ENCODE peak calls at places on chromosomes 2 and 18, in nine cellular contexts. T, S, M, D, Q, Z, L, H and R are unnamed samples.

GRCh38 chr18:49031511-49032188 is 80.9 kb upstream of the SMAD7 start:
- DNase-seq in D (no peak), T (no peak), S (no peak), Q (peak), Z (no peak), M (peak), L (no peak), H (no peak), R (no peak)

GRCh38 chr2:238569415-238570195 is 142.9 kb downstream of the ASB1 start:
- DNase-seq in D (peak), S (peak), M (no peak), T (no peak), Q (peak), Z (no peak), H (no peak), L (no peak), R (no peak)

GRCh38 chr18:65749881-65750280 is 931 bp upstream of the CDH7 start:
- DNase-seq in Q (no peak), D (no peak), T (no peak), Z (no peak), H (no peak), S (no peak), M (no peak), L (no peak), R (no peak)

GRCh38 chr2:133492719-133493366 is 75.4 kb downstream of the NCKAP5 start:
- DNase-seq in S (no peak), H (no peak), L (no peak), M (no peak), T (no peak), Z (no peak), D (no peak), Q (no peak), R (no peak)

GRCh38 chr2:40020997-40021396 is 241.9 kb upstream of the THUMPD2 start:
- DNase-seq in H (no peak), S (no peak), M (no peak), Z (no peak), Q (no peak), T (no peak), L (no peak), D (no peak), R (no peak)

GRCh38 chr2:187916799-187917198 is 362.6 kb upstream of the TFPI start:
- DNase-seq in H (no peak), L (no peak), Z (no peak), M (no peak), S (no peak), Q (no peak), T (no peak), D (no peak), R (no peak)

GRCh38 chr2:1480671-1481076 is 67.4 kb downstream of the TPO start:
- DNase-seq in L (no peak), T (no peak), S (peak), H (no peak), Z (no peak), M (no peak), D (no peak), Q (no peak), R (no peak)

GRCh38 chr2:111999809-112000208 is 55.3 kb upstream of the TMEM87B start:
- DNase-seq in S (no peak), D (no peak), Z (no peak), M (no peak), T (no peak), Q (no peak), H (no peak), L (no peak), R (no peak)

GRCh38 chr2:4354678-4355077 is 651.3 kb downstream of the DCDC2C start:
- DNase-seq in S (no peak), D (peak), H (peak), Z (no peak), T (no peak), L (no peak), Q (no peak), M (no peak), R (peak)

GRCh38 chr18:47602273-47602897 is 328.1 kb downstream of the SMAD2 start:
- DNase-seq in S (no peak), T (no peak), Q (no peak), L (no peak), Z (no peak), D (no peak), H (no peak), M (no peak), R (no peak)

GRCh38 chr2:223970343-223971128 is 13.3 kb downstream of the MRPL44 start:
- DNase-seq in D (peak), Q (peak), Z (peak), M (no peak), S (no peak), H (no peak), T (no peak), L (no peak), R (peak)

GRCh38 chr2:239061824-239062560 is 214.1 kb downstream of the TWIST2 start:
- DNase-seq in D (no peak), H (no peak), Q (no peak), L (no peak), Z (no peak), M (no peak), S (peak), T (no peak), R (no peak)

GRCh38 chr2:31318360-31319336 is 84.7 kb downstream of the EHD3 start:
- DNase-seq in Z (no peak), T (no peak), D (no peak), H (peak), S (peak), Q (no peak), L (peak), M (peak), R (no peak)

GRCh38 chr2:27067385-27067784 is 4.1 kb downstream of the OST4 start:
- DNase-seq in M (peak), H (no peak), T (no peak), S (no peak), Q (no peak), L (no peak), Z (no peak), D (no peak), R (no peak)

GRCh38 chr2:27211241-27211942 is 449 bp upstream of the ATRAID start:
- DNase-seq in S (peak), D (no peak), L (peak), Q (peak), H (peak), M (no peak), T (peak), Z (no peak), R (peak)

GRCh38 chr2:36633470-36634092 is 35.6 kb upstream of the FEZ2 start:
- DNase-seq in Z (no peak), Q (no peak), S (no peak), M (no peak), D (no peak), H (no peak), T (no peak), L (no peak), R (no peak)

GRCh38 chr2:168201211-168201610 is 46.2 kb downstream of the STK39 start:
- DNase-seq in H (no peak), S (no peak), L (no peak), M (no peak), T (no peak), D (no peak), Q (no peak), Z (no peak), R (no peak)

GRCh38 chr2:21656330-21657075 is 532.7 kb downstream of the TDRD15 start:
- DNase-seq in L (no peak), D (no peak), Z (no peak), H (no peak), Q (no peak), T (no peak), M (no peak), S (no peak), R (no peak)

GRCh38 chr18:8982416-8983183 is 119.9 kb upstream of the NDUFV2 start:
- DNase-seq in L (no peak), Z (peak), H (no peak), T (peak), S (no peak), D (peak), Q (peak), M (no peak), R (peak)

GRCh38 chr2:100416939-100417744 is at the start of gene CHST10:
- DNase-seq in T (peak), S (peak), Z (no peak), M (peak), Q (no peak), H (peak), L (peak), D (peak), R (peak)

GRCh38 chr2:64773461-64774118 is 119.9 kb upstream of the SERTAD2 start:
- DNase-seq in S (peak), M (no peak), L (no peak), Q (no peak), T (no peak), H (no peak), Z (no peak), D (no peak), R (no peak)

GRCh38 chr2:223488814-223489213 is 113.3 kb downstream of the SCG2 start:
- DNase-seq in L (no peak), Q (no peak), Z (no peak), H (no peak), M (no peak), T (no peak), D (no peak), S (no peak), R (peak)

GRCh38 chr2:85971369-85971768 is 82.6 kb upstream of the ST3GAL5 start:
- DNase-seq in H (no peak), Q (no peak), D (no peak), M (no peak), S (no peak), L (no peak), T (no peak), Z (no peak), R (no peak)

GRCh38 chr2:29954316-29954715 is 32.9 kb upstream of the ALK start:
- DNase-seq in D (no peak), T (no peak), S (no peak), M (no peak), H (no peak), Z (no peak), L (no peak), Q (no peak), R (no peak)

GRCh38 chr2:218387369-218388194 is 5.5 kb downstream of the SLC11A1 start:
- DNase-seq in Q (no peak), Z (no peak), S (peak), T (peak), D (peak), H (no peak), L (peak), M (peak), R (peak)

GRCh38 chr2:43223412-43224040 is 2.9 kb downstream of the ZFP36L2 start:
- DNase-seq in D (no peak), Z (no peak), M (no peak), T (no peak), Q (no peak), S (peak), L (no peak), H (peak), R (peak)

GRCh38 chr2:8893474-8893873 is 56.1 kb upstream of the KIDINS220 start:
- DNase-seq in L (no peak), S (no peak), H (no peak), Q (no peak), Z (no peak), D (no peak), M (no peak), T (no peak), R (no peak)

GRCh38 chr2:121128741-121129659 is 156.0 kb downstream of the TFCP2L1 start:
- DNase-seq in L (peak), M (no peak), S (no peak), T (peak), Q (peak), H (no peak), D (peak), Z (peak), R (peak)
- TF ChIP-seq POLR2A in L (no peak), M (no peak), S (no peak), T (no peak), Q (no peak), H (no peak), D (no peak), Z (no peak), R (no peak)

GRCh38 chr2:233854241-233854981 is at the start of gene HJURP:
- DNase-seq in H (peak), Z (peak), L (peak), S (peak), Q (peak), T (peak), M (peak), D (peak), R (peak)
- TF ChIP-seq POLR2A in H (peak), Z (peak), L (no peak), S (no peak), Q (no peak), T (peak), M (peak), D (no peak), R (peak)

GRCh38 chr2:47906261-47907096 is at the start of gene FBXO11:
- DNase-seq in D (peak), S (peak), M (peak), T (peak), L (peak), H (peak), Q (peak), Z (peak), R (peak)
- TF ChIP-seq POLR2A in D (peak), S (peak), M (peak), T (peak), L (peak), H (peak), Q (peak), Z (peak), R (peak)

GRCh38 chr18:57803119-57803969 is at the start of gene ATP8B1:
- DNase-seq in S (peak), Q (peak), Z (peak), D (peak), L (peak), M (peak), H (no peak), T (peak), R (peak)
- TF ChIP-seq POLR2A in S (no peak), Q (peak), Z (peak), D (no peak), L (no peak), M (peak), H (peak), T (peak), R (no peak)

GRCh38 chr2:190649035-190649797 is at the start of gene NAB1:
- DNase-seq in Z (no peak), M (peak), H (no peak), S (peak), D (peak), Q (peak), L (peak), T (peak), R (peak)
- TF ChIP-seq POLR2A in Z (no peak), M (no peak), H (no peak), S (no peak), D (no peak), Q (no peak), L (no peak), T (no peak), R (peak)

GRCh38 chr18:712401-713134 is at the start of gene ENOSF1:
- DNase-seq in S (peak), D (peak), H (peak), Q (peak), Z (peak), T (peak), L (peak), M (peak), R (peak)
- TF ChIP-seq POLR2A in S (no peak), D (no peak), H (peak), Q (peak), Z (peak), T (peak), L (no peak), M (no peak), R (no peak)

GRCh38 chr2:95206086-95206485 is 1.2 kb upstream of the ZNF892 start:
- DNase-seq in Q (no peak), L (no peak), T (no peak), S (no peak), D (no peak), H (no peak), M (no peak), Z (no peak), R (no peak)

GRCh38 chr2:95207111-95207961 is at the start of gene ZNF892:
- DNase-seq in L (peak), D (peak), H (peak), Q (peak), S (peak), M (peak), T (peak), Z (peak), R (peak)

GRCh38 chr2:95208101-95208500 is 780 bp downstream of the ZNF892 start:
- DNase-seq in L (no peak), M (no peak), Q (no peak), D (no peak), T (no peak), Z (no peak), S (no peak), H (no peak), R (no peak)

GRCh38 chr2:95204396-95204795 is 2.9 kb upstream of the ZNF892 start:
- DNase-seq in T (no peak), D (no peak), S (no peak), H (no peak), M (no peak), L (no peak), Z (no peak), Q (no peak), R (no peak)

GRCh38 chr2:95203911-95204310 is 3.4 kb upstream of the ZNF892 start:
- DNase-seq in T (no peak), D (no peak), H (no peak), M (no peak), Z (no peak), L (no peak), S (no peak), Q (no peak), R (no peak)
- TF ChIP-seq POLR2A in T (no peak), D (no peak), H (no peak), M (no peak), Z (no peak), L (no peak), S (no peak), Q (no peak), R (no peak)

GRCh38 chr2:152456262-152456661 is 121.3 kb downstream of the FMNL2 start:
- DNase-seq in M (no peak), D (no peak), T (no peak), Z (peak), H (no peak), L (no peak), S (no peak), Q (no peak), R (no peak)

GRCh38 chr2:152455738-152456137 is 120.8 kb downstream of the FMNL2 start:
- DNase-seq in D (no peak), Q (no peak), M (no peak), L (no peak), H (no peak), Z (no peak), S (no peak), T (no peak), R (no peak)

GRCh38 chr2:152460567-152460966 is 125.6 kb downstream of the FMNL2 start:
- DNase-seq in D (no peak), M (no peak), H (no peak), Z (no peak), S (no peak), Q (no peak), T (no peak), L (no peak), R (no peak)

GRCh38 chr2:152458441-152458940 is 123.5 kb downstream of the FMNL2 start:
- DNase-seq in H (no peak), Q (no peak), T (no peak), Z (no peak), L (no peak), M (no peak), D (no peak), S (no peak), R (no peak)

GRCh38 chr2:152459116-152459515 is 124.1 kb downstream of the FMNL2 start:
- DNase-seq in S (no peak), L (no peak), D (no peak), Z (no peak), H (no peak), M (no peak), Q (no peak), T (no peak), R (no peak)
- TF ChIP-seq POLR2A in S (no peak), L (no peak), D (no peak), Z (no peak), H (no peak), M (no peak), Q (no peak), T (no peak), R (no peak)